ENCODE peak calls at places on chromosome 10, in nine cellular contexts. T is aorta, X is body of pancreas, U is heart right ventricle, I is IMR-90, S is left lung, V is upper lobe of right lung, K is right cardiac atrium, Q is Panc1. D is an unnamed sample.

GRCh38 chr10:71218833-71219120 is 6.4 kb downstream of the UNC5B start:
- ATAC-seq in T (no peak), X (no peak), U (no peak), I (no peak), S (no peak), V (no peak), K (no peak), Q (no peak), D (no peak)

GRCh38 chr10:11539191-11539868 is 72.1 kb downstream of the USP6NL start:
- ATAC-seq in T (no peak), X (no peak), U (peak; percentile 53), I (peak; percentile 77), S (peak; percentile 68), V (peak; percentile 48), K (peak; percentile 64), Q (peak; percentile 51), D (no peak)

GRCh38 chr10:112826018-112826697 is 123.9 kb upstream of the TCF7L2 start:
- ATAC-seq in T (no peak), X (peak; percentile 30), U (no peak), I (no peak), S (no peak), V (no peak), K (no peak), Q (no peak), D (no peak)

GRCh38 chr10:81213360-81213759 is 661.6 kb upstream of the NRG3 start:
- ATAC-seq in T (no peak), X (no peak), U (no peak), I (no peak), S (no peak), V (no peak), K (no peak), Q (no peak), D (no peak)

GRCh38 chr10:95537543-95537930 is 23.6 kb downstream of the SORBS1 start:
- ATAC-seq in T (no peak), X (no peak), U (no peak), I (no peak), S (peak; percentile 84), V (peak; percentile 74), K (no peak), Q (no peak), D (no peak)

GRCh38 chr10:71217266-71218045 is 5.1 kb downstream of the UNC5B start:
- ATAC-seq in T (no peak), X (no peak), U (peak; percentile 4), I (peak; percentile 21), S (peak; percentile 40), V (peak; percentile 17), K (peak; percentile 26), Q (no peak), D (peak; percentile 25)

GRCh38 chr10:132624847-132625839 is 87.6 kb downstream of the INPP5A start:
- ATAC-seq in T (no peak), X (no peak), U (no peak), I (peak; percentile 9), S (peak; percentile 8), V (peak; percentile 19), K (no peak), Q (peak; percentile 29), D (peak; percentile 21)

GRCh38 chr10:42941790-42942189 is 135.1 kb upstream of the RET start:
- ATAC-seq in T (no peak), X (no peak), U (no peak), I (no peak), S (no peak), V (no peak), K (no peak), Q (no peak), D (no peak)

GRCh38 chr10:71667374-71667750 is 52.2 kb downstream of the C10orf105 start:
- ATAC-seq in T (no peak), X (no peak), U (no peak), I (no peak), S (no peak), V (no peak), K (no peak), Q (no peak), D (no peak)

GRCh38 chr10:104681485-104681884 is 40.4 kb downstream of the SORCS3 start:
- ATAC-seq in T (no peak), X (no peak), U (no peak), I (no peak), S (no peak), V (no peak), K (peak; percentile 18), Q (no peak), D (no peak)

GRCh38 chr10:20494474-20494873 is 402.6 kb downstream of the NEBL start:
- ATAC-seq in T (no peak), X (no peak), U (no peak), I (no peak), S (no peak), V (no peak), K (no peak), Q (no peak), D (no peak)

GRCh38 chr10:53403688-53404087 is 631.1 kb upstream of the MBL2 start:
- ATAC-seq in T (peak; percentile 42), X (peak; percentile 63), U (peak; percentile 100), I (no peak), S (peak; percentile 50), V (peak; percentile 64), K (peak; percentile 99), Q (no peak), D (peak; percentile 68)

DNA sequence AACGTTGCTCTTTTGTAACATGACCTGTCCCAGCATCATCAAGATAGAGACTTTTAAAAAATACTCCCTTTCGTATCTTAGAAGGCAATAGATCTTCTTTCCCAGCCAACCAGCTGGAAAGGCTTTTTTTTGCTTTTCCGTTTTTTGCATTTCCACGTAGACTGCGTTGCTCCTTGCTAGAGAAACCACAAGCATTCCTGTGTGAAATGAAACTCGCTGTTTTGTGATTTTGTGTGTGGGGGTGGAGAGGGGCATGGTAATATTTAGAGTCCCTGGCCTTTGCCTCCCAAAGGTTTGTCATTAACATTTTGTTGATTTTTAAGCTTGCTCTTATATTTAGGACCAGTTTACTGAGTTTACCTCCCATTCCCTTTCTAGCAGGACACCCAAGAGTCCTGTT is 243.5 kb downstream of the BICC1 start:
- ATAC-seq in T (no peak), X (no peak), U (no peak), I (peak; percentile 75), S (peak; percentile 21), V (no peak), K (no peak), Q (no peak), D (no peak)
- H3K27ac ChIP-seq in T (peak overlapping the region; percentile 82), X (peak overlapping the region; percentile 52), U (no peak overlapping the region), I (peak overlapping the region; percentile 61), S (peak overlapping the region; percentile 61), V (no peak overlapping the region), K (no peak overlapping the region), Q (no peak overlapping the region), D (peak overlapping the region; percentile 74)

DNA sequence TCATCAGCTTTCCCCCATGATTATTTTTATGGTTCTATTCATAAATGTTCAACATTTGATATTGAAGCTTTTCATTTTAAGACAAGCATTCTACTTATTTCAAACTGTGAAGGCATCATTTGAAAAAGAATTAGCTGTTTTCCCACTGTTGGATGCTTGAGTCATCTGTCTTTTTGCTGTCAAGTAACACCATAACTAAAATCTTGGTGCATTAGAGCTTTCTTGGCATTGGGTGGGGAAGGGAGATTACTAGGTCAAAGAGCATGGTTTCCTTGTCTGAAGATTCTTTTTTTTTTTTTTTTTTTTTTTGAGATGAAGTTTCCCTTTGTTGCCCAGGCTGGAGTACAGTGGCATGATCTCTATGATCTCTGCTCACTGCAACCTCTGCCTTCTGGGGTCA is 68.5 kb downstream of the CTBP2 start:
- ATAC-seq in T (no peak), X (no peak), U (no peak), I (no peak), S (no peak), V (no peak), K (no peak), Q (no peak), D (no peak)
- H3K27ac ChIP-seq in T (no peak overlapping the region), X (no peak overlapping the region), U (no peak overlapping the region), I (no peak overlapping the region), S (no peak overlapping the region), V (no peak overlapping the region), K (no peak overlapping the region), Q (no peak overlapping the region), D (no peak overlapping the region)

DNA sequence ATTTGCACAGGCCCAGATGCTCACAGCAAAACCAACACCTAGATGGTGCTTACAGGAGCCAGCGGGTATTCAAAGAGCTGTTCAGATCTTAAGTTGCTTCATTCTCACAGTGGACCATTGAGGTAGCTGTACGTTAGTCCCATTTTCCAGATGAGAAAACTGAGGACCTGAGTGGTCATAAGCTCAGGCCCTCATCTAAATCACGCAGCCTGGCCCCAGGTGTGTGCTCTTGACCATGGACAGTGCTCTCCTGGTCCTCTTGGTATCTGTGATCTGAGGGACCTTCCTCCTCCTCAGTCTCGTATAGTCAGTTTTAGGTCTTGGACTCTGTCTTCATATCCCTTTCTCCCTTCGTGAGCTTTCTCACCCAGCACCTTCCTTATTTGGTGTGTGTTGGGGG is 43.7 kb downstream of the HTRA1 start:
- ATAC-seq in T (no peak), X (no peak), U (no peak), I (no peak), S (no peak), V (no peak), K (no peak), Q (no peak), D (no peak)
- H3K27ac ChIP-seq in T (no peak overlapping the region), X (no peak overlapping the region), U (no peak overlapping the region), I (no peak overlapping the region), S (no peak overlapping the region), V (no peak overlapping the region), K (no peak overlapping the region), Q (no peak overlapping the region), D (peak overlapping the region; percentile 60)

GRCh38 chr10:86073199-86073977 is 293.2 kb downstream of the GRID1 start:
- ATAC-seq in T (no peak), X (no peak), U (no peak), I (no peak), S (no peak), V (no peak), K (no peak), Q (no peak), D (no peak)
- H3K27ac ChIP-seq in T (no peak overlapping the region), X (no peak overlapping the region), U (no peak overlapping the region), I (no peak overlapping the region), S (no peak overlapping the region), V (no peak overlapping the region), K (no peak overlapping the region), Q (no peak overlapping the region), D (no peak overlapping the region)